ENCODE peak calls at places on chromosomes 6 and 20, in eight cellular contexts. V, U, Q, K, S, Y, A and B are unnamed samples.

GRCh38 chr20:23147964-23148720 is 62.0 kb upstream of the CD93 start:
- DNase-seq in V (no peak), U (peak; percentile 54), Q (peak; percentile 77), K (peak; percentile 90), S (peak; percentile 89), Y (no peak), A (no peak), B (peak; percentile 58)

GRCh38 chr20:63846128-63846771 is 15.0 kb upstream of the ABHD16B start:
- DNase-seq in V (no peak), U (no peak), Q (no peak), K (no peak), S (peak; percentile 82), Y (peak; percentile 80), A (no peak), B (no peak)

GRCh38 chr20:32465092-32465900 is 107.2 kb downstream of the ASXL1 start:
- DNase-seq in V (no peak), U (peak; percentile 90), Q (peak; percentile 81), K (peak; percentile 92), S (peak; percentile 89), Y (no peak), A (peak; percentile 12), B (peak; percentile 74)

GRCh38 chr20:438581-439469 is 23.5 kb downstream of the TBC1D20 start:
- DNase-seq in V (no peak), U (peak; percentile 47), Q (no peak), K (no peak), S (no peak), Y (no peak), A (peak; percentile 78), B (no peak)

GRCh38 chr6:161618816-161619454 is 345.1 kb upstream of the AGPAT4 start:
- DNase-seq in V (no peak), U (no peak), Q (peak; percentile 74), K (no peak), S (no peak), Y (no peak), A (no peak), B (no peak)

GRCh38 chr20:46931699-46932098 is 37.1 kb downstream of the EYA2 start:
- DNase-seq in V (no peak), U (no peak), Q (no peak), K (no peak), S (no peak), Y (no peak), A (no peak), B (no peak)

GRCh38 chr20:50245561-50246366 is 55.1 kb downstream of the CEBPB start:
- DNase-seq in V (no peak), U (no peak), Q (peak; percentile 55), K (peak; percentile 85), S (no peak), Y (no peak), A (no peak), B (no peak)

GRCh38 chr6:150631982-150632642 is 32.4 kb downstream of the PLEKHG1 start:
- DNase-seq in V (no peak), U (no peak), Q (no peak), K (no peak), S (no peak), Y (no peak), A (no peak), B (no peak)

GRCh38 chr6:166566026-166567011 is 20.2 kb downstream of the RAMACL start:
- DNase-seq in V (no peak), U (no peak), Q (no peak), K (no peak), S (no peak), Y (no peak), A (no peak), B (no peak)

GRCh38 chr6:32637883-32638282 is 677 bp downstream of the HLA-DQA1 start:
- DNase-seq in V (no peak), U (no peak), Q (no peak), K (no peak), S (no peak), Y (no peak), A (no peak), B (no peak)

GRCh38 chr6:93419304-93420162 is at the start of gene EPHA7:
- DNase-seq in V (peak; percentile 72), U (peak; percentile 80), Q (peak; percentile 79), K (peak; percentile 76), S (peak; percentile 95), Y (peak; percentile 98), A (no peak), B (peak; percentile 88)
- H3K4me3 ChIP-seq in V (peak within 1 kb of the TSS; percentile 87), U (peak within 1 kb of the TSS; percentile 66), Q (peak within 1 kb of the TSS; percentile 78), K (peak within 1 kb of the TSS; percentile 32), S (peak within 1 kb of the TSS; percentile 42), Y (peak within 1 kb of the TSS; percentile 81), A (peak within 1 kb of the TSS; percentile 27), B (peak within 1 kb of the TSS; percentile 50)

GRCh38 chr20:13236990-13237720 is 16.1 kb downstream of the ISM1 start:
- DNase-seq in V (no peak), U (no peak), Q (no peak), K (no peak), S (no peak), Y (no peak), A (no peak), B (no peak)
- H3K27ac ChIP-seq in V (no peak overlapping the region), U (no peak overlapping the region), Q (no peak overlapping the region), K (no peak overlapping the region), S (no peak overlapping the region), Y (no peak overlapping the region), A (no peak overlapping the region), B (no peak overlapping the region)

GRCh38 chr20:9506337-9506821 is 8.0 kb upstream of the LAMP5 start:
- DNase-seq in V (no peak), U (no peak), Q (no peak), K (no peak), S (no peak), Y (peak; percentile 57), A (no peak), B (no peak)
- H3K4me3 ChIP-seq in V (no peak overlapping the region), U (peak overlapping the region; percentile 29), Q (no peak overlapping the region), K (no peak overlapping the region), S (no peak overlapping the region), Y (no peak overlapping the region), A (no peak overlapping the region), B (no peak overlapping the region)

DNA sequence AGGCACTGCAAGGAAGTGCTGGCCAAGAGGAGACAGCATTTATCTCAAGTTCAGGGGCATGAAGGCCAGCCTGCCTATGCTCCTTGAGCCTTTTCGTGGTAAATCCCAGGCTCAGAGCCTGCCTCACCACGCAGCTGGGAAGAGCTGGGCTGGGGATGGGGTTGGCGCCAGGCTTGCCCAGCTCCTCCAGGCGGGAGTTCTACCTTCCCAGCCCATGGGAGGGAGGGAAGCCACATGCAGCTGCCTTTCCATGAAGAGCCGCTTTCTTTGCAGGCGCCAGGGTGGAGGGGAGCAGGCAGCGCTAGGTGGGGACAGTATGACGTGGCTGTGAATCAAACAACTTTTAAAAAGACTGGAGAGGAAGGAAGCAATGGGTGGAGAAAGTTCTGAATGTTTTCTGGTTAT is 19.5 kb upstream of the SIRT5 start:
- DNase-seq in V (no peak), U (no peak), Q (peak; percentile 32), K (peak; percentile 13), S (no peak), Y (peak; percentile 71), A (no peak), B (no peak)
- H3K27ac ChIP-seq in V (no peak overlapping the region), U (no peak overlapping the region), Q (no peak overlapping the region), K (no peak overlapping the region), S (no peak overlapping the region), Y (no peak overlapping the region), A (no peak overlapping the region), B (peak overlapping the region; percentile 72)

DNA sequence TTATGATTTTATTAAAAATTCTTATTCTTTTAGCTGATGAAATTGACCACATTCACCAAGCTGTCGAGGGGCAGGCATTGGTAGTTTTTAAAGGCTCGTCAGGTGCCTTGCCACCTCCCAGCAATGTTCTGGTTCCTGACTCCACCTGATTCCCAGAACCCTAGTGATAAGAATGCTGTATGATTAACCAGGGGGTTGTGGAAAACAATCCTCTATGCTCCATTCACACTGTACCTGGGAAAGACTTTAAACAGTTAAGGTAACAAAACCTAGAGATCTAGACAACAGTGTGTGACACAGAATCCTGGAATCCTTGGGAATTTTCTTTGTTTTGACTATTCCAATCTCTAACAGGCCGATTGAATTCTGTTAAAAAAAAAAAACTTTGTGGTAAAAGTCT is 165.7 kb upstream of the OLIG3 start:
- DNase-seq in V (no peak), U (peak; percentile 32), Q (no peak), K (no peak), S (no peak), Y (no peak), A (no peak), B (no peak)
- H3K4me3 ChIP-seq in V (no peak overlapping the region), U (no peak overlapping the region), Q (no peak overlapping the region), K (no peak overlapping the region), S (no peak overlapping the region), Y (no peak overlapping the region), A (no peak overlapping the region), B (no peak overlapping the region)